ENCODE peak calls at places on chromosome 21, in six cellular contexts. E is tibial nerve, S is transverse colon, Q is ovary, U is sigmoid colon, F is body of pancreas. O is an unnamed sample. For H3K27me3, the result is how much of the 10 kb centered on the place peaks cover.

GRCh38 chr21:29095203-29095602 is 21.8 kb upstream of the CCT8 start:
- DNase-seq in E (no peak), S (no peak), Q (no peak), U (no peak), F (no peak), O (no peak)

GRCh38 chr21:46113497-46114176 is 15.7 kb downstream of the COL6A2 start:
- DNase-seq in E (no peak), S (no peak), Q (peak), U (peak), F (peak), O (no peak)

GRCh38 chr21:42737969-42738590 is 84.7 kb downstream of the PDE9A start:
- DNase-seq in E (no peak), S (peak), Q (peak), U (peak), F (peak), O (peak)

GRCh38 chr21:16194851-16195251 is 465.1 kb downstream of the USP25 start:
- DNase-seq in E (peak), S (no peak), Q (no peak), U (no peak), F (no peak), O (no peak)

GRCh38 chr21:39631842-39632577 is 19.3 kb downstream of the B3GALT5 start:
- DNase-seq in E (no peak), S (no peak), Q (no peak), U (no peak), F (no peak), O (no peak)

GRCh38 chr21:39217356-39218081 is 34.3 kb upstream of the PSMG1 start:
- DNase-seq in E (no peak), S (no peak), Q (no peak), U (no peak), F (no peak), O (no peak)

GRCh38 chr21:27365394-27365793 is 398.5 kb upstream of the ADAMTS5 start:
- DNase-seq in E (no peak), S (no peak), Q (no peak), U (no peak), F (no peak), O (no peak)

GRCh38 chr21:44441581-44442265 is 13.6 kb upstream of the LRRC3 start:
- DNase-seq in E (no peak), S (no peak), Q (no peak), U (peak), F (no peak), O (no peak)

GRCh38 chr21:16454371-16454770 is 724.6 kb downstream of the USP25 start:
- DNase-seq in E (no peak), S (no peak), Q (no peak), U (no peak), F (no peak), O (no peak)

GRCh38 chr21:44763451-44764318 is 37.9 kb downstream of the UBE2G2 start:
- DNase-seq in E (no peak), S (peak), Q (no peak), U (no peak), F (no peak), O (no peak)

GRCh38 chr21:24825348-24825747 is 781.9 kb downstream of the MRPL39 start:
- DNase-seq in E (no peak), S (no peak), Q (no peak), U (no peak), F (no peak), O (no peak)

GRCh38 chr21:8992731-8993174 is 1528.6 kb upstream of the TPTE start:
- DNase-seq in E (no peak), S (no peak), Q (no peak), U (peak), F (no peak), O (no peak)

GRCh38 chr21:38769253-38769780 is 36.4 kb upstream of the ETS2 start:
- DNase-seq in E (no peak), S (no peak), Q (no peak), U (no peak), F (no peak), O (no peak)

GRCh38 chr21:33916200-33916567 is 580 bp upstream of the ATP5PO start:
- DNase-seq in E (no peak), S (no peak), Q (no peak), U (no peak), F (no peak), O (no peak)

GRCh38 chr21:33917421-33917820 is 1.8 kb upstream of the ATP5PO start:
- DNase-seq in E (no peak), S (no peak), Q (no peak), U (no peak), F (no peak), O (no peak)

GRCh38 chr21:33909756-33910155 is 5.8 kb downstream of the ATP5PO start:
- DNase-seq in E (no peak), S (no peak), Q (no peak), U (no peak), F (no peak), O (no peak)

GRCh38 chr21:33914188-33914587 is 1.4 kb downstream of the ATP5PO start:
- DNase-seq in E (no peak), S (no peak), Q (no peak), U (no peak), F (no peak), O (no peak)

DNA sequence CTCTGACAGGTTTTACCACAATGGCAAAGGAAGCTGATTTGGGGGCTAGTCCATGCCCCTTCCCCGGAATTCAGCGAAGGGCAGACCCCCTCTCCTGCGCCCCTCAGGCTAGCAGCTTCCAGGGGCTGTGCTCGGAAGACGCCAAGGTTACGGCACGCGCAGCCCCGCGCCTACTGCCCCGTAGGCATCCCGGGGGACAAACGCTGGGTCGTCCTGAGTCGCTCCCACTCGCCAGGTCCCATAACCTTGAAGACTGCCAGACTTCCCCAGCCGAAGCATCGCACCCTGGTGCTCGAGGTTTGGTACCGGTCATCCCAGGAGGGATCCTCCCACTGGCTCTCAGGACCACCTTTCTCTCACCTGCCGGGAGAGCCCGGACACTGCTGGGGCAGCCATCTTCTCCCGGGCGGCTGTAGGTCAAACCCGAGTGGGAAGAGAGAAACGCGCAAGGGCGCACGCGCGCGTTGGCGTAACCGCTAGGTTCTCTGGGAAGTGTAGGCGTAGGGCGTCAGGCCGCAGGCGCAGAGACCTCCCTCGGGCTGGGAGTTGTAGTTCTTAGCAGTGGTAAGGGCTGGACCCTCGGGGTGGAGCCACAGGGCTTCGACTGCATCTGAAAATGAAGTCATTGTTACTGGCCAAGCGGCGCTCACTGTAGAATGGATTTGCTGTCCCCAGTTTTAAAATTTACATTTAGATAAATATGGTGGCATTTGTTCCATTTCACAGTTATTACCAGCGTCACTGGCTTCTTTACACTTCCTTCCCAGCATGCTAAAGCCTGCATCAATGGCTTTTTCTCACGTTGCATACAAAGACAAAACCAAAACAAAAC is at the start of gene ATP5PO:
- DNase-seq in E (peak), S (peak), Q (peak), U (peak), F (peak), O (peak)
- TF ChIP-seq POLR2A in E (peak), S (peak), Q (peak), U (peak), F (peak), O (peak)

GRCh38 chr21:37566790-37567725 is 200.5 kb downstream of the DYRK1A start:
- DNase-seq in E (no peak), S (no peak), Q (peak), U (no peak), F (no peak), O (no peak)

GRCh38 chr21:37571442-37571841 is 204.9 kb downstream of the DYRK1A start:
- DNase-seq in E (no peak), S (no peak), Q (no peak), U (no peak), F (no peak), O (no peak)

GRCh38 chr21:37568415-37568814 is 201.8 kb downstream of the DYRK1A start:
- DNase-seq in E (no peak), S (no peak), Q (no peak), U (peak), F (no peak), O (no peak)

GRCh38 chr21:37565530-37566223 is 199.1 kb downstream of the DYRK1A start:
- DNase-seq in E (no peak), S (no peak), Q (no peak), U (no peak), F (no peak), O (no peak)

GRCh38 chr21:37568916-37569315 is 202.3 kb downstream of the DYRK1A start:
- DNase-seq in E (no peak), S (no peak), Q (no peak), U (peak), F (no peak), O (no peak)
- H3K4me3 ChIP-seq in E (no peak), S (no peak), Q (no peak), U (no peak), F (no peak), O (no peak)

GRCh38 chr21:32965281-32965680 is 60.5 kb upstream of the OLIG2 start:
- DNase-seq in E (no peak), S (no peak), Q (no peak), U (no peak), F (no peak), O (no peak)
- H3K27me3 ChIP-seq in E (under half), S (under half), Q (under half), U (under half), F (under half), O (under half)

DNA sequence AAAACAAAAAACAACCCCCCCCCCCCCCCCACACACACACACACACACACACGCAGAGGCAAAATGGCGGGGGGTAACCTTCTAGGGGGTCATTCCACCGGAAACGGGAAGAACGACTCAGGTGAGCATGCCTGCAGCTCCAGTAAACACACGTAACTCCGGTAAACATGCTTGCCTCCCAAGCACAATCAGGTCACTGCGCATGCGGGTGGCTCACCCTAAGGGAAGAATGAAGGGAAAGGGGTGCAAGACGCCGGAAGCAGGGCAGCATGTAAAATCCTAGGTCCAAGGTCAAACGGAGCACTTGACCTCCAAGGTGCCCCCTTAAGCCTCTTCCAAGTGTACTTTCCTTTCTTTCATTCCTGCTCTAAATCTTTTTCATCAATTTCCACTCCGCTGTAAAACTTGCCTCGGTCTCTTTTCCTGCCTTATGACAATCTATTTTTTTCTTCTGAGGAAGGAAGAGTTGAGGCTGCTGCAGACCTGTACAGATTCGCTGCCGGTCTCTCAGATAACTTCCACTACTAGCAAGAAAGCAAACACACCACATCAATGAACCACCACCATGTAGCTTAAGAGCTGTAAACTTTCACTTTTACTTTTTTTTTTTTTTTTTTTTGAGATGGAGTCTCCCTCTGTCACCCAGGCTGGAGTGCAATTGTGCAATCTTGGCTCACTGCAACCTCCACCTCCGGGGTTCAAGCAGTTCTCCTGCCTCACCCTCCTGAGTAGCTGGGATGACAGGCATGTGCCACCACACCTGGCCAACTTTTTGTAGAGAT is 21.0 kb upstream of the CBR3 start:
- DNase-seq in E (no peak), S (peak), Q (no peak), U (no peak), F (no peak), O (no peak)
- TF ChIP-seq POLR2A in E (no peak), S (peak), Q (no peak), U (no peak), F (no peak), O (no peak)

DNA sequence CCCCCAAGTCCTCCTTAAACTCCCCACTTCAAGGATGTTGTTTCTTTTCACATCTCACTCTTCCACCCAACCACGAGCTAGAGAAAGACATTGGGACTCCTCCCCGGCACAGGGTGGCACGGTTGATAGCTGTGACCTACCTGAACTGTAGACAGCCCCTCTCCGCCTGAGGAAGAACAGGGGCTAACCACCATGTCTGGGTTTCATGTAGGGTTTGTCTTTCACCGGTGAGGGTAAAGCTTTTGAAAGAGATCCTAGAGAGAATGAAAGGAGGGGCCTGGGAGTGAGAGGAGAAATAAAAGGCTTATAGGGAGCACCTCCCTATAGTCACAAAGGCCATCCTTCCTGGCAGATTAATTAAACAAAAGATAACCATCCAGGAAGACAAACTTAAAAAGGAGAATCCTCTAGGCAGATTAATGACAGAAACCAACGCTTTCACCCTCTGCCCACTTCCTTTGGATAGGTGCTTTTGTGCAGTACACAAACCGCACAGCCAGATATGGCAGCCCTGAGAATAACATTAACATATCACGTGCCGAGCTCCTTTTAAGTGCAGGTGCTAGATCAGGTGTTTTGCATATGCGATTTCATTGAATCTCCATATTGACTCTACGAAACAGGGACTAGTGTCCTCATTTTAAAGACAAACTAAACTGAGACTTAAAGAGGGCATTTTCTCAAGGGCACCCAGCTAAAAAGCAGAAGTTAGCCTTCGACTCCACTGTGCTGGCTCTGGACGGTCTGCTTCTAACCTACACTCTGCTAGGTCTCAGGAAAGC is 178.0 kb upstream of the RUNX1 start:
- DNase-seq in E (no peak), S (peak), Q (no peak), U (no peak), F (no peak), O (no peak)
- H3K4me3 ChIP-seq in E (no peak), S (no peak), Q (no peak), U (no peak), F (no peak), O (no peak)

GRCh38 chr21:41674433-41674832 is 92.4 kb downstream of the RIPK4 start:
- DNase-seq in E (no peak), S (no peak), Q (no peak), U (no peak), F (no peak), O (no peak)

GRCh38 chr21:41676198-41676597 is 90.7 kb downstream of the RIPK4 start:
- DNase-seq in E (no peak), S (no peak), Q (no peak), U (no peak), F (no peak), O (no peak)

GRCh38 chr21:41673596-41674335 is 93.1 kb downstream of the RIPK4 start:
- DNase-seq in E (no peak), S (no peak), Q (no peak), U (no peak), F (peak), O (no peak)

GRCh38 chr21:41677671-41678015 is 89.2 kb downstream of the RIPK4 start:
- DNase-seq in E (no peak), S (no peak), Q (no peak), U (no peak), F (peak), O (no peak)

DNA sequence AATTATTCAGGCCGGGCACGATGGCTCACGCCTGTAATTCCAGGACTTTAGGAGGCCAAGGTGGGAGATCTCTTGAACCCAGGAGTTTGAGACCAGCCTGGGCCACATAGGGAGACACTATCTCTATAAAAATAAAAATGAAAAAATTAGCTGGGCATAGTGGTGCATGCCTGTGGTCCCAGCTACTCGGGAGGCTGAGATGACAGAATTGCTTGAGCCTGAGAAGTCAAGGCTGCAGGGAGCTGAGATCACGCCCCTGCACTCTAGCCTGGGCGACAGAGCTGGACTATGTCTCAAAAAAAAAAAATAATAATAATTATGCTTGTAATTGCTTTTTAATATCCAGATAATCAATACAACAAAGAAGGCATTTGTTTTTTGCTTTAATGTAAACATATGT is 91.3 kb downstream of the RIPK4 start:
- DNase-seq in E (no peak), S (no peak), Q (no peak), U (no peak), F (no peak), O (no peak)
- H3K27me3 ChIP-seq in E (under half), S (under half), Q (under half), U (under half), F (under half), O (under half)

GRCh38 chr21:33325222-33326067 is 675 bp downstream of the IFNAR1 start:
- DNase-seq in E (peak), S (peak), Q (peak), U (peak), F (peak), O (peak)
- TF ChIP-seq POLR2A in E (no peak), S (no peak), Q (no peak), U (no peak), F (peak), O (peak)